ENCODE peak calls at places on chromosomes 11 and 22, in five cellular contexts. H is H54, Q is heart left ventricle, U is stomach, C is uterus. F is an unnamed sample.

GRCh38 chr11:132632641-132633124 is 899.6 kb downstream of the OPCML start:
- DNase-seq in U (no peak), C (no peak), H (peak), Q (peak), F (no peak)

GRCh38 chr11:76233936-76234703 is 27.8 kb upstream of the WNT11 start:
- DNase-seq in H (no peak), C (peak), Q (peak), U (no peak), F (peak)

GRCh38 chr11:64519541-64519940 is 71.5 kb upstream of the SLC22A12 start:
- DNase-seq in C (no peak), Q (no peak), U (no peak), H (no peak), F (no peak)

GRCh38 chr11:117193130-117194020 is 5.8 kb upstream of the TAGLN start:
- DNase-seq in H (no peak), Q (peak), C (peak), U (no peak), F (no peak)

GRCh38 chr22:38413085-38414008 is 41.7 kb downstream of the KCNJ4 start:
- DNase-seq in Q (peak), U (peak), C (peak), H (no peak), F (peak)

GRCh38 chr11:118430956-118431355 is 5.3 kb upstream of the KMT2A start:
- DNase-seq in Q (no peak), H (no peak), U (no peak), C (no peak), F (no peak)

GRCh38 chr11:4455439-4455838 is 6.3 kb downstream of the OR52K2 start:
- DNase-seq in C (no peak), Q (no peak), H (no peak), U (no peak), F (no peak)

GRCh38 chr11:48063424-48063978 is 83.1 kb downstream of the PTPRJ start:
- DNase-seq in H (peak), Q (no peak), U (no peak), C (peak), F (peak)

GRCh38 chr11:61679893-61680621 is at the start of gene DAGLA:
- DNase-seq in C (peak), Q (peak), H (peak), U (peak), F (peak)

GRCh38 chr11:561148-562003 is 606 bp downstream of the RASSF7 start:
- DNase-seq in U (peak), H (peak), C (no peak), Q (no peak), F (peak)

GRCh38 chr11:2794419-2794795 is 91.2 kb downstream of the CDKN1C start:
- DNase-seq in Q (peak), U (peak), H (no peak), C (peak), F (peak)

GRCh38 chr11:1924646-1925372 is 5.3 kb downstream of the TNNT3 start:
- DNase-seq in Q (no peak), H (no peak), U (no peak), C (no peak), F (no peak)

GRCh38 chr11:134071766-134072403 is 3.0 kb downstream of the JAM3 start:
- DNase-seq in C (no peak), H (no peak), Q (no peak), U (no peak), F (no peak)

GRCh38 chr11:101618691-101619090 is 34.9 kb upstream of the TRPC6 start:
- DNase-seq in Q (no peak), C (no peak), H (no peak), U (no peak), F (no peak)

GRCh38 chr22:30883586-30884145 is 84.9 kb downstream of the MORC2 start:
- DNase-seq in C (no peak), Q (peak), U (no peak), H (no peak), F (no peak)

GRCh38 chr11:59573216-59573615 is 42.4 kb downstream of the OSBP start:
- DNase-seq in U (no peak), C (no peak), Q (no peak), H (no peak), F (no peak)

GRCh38 chr22:46612341-46612903 is 7.8 kb upstream of the GRAMD4 start:
- DNase-seq in H (no peak), U (no peak), Q (no peak), C (no peak), F (no peak)

GRCh38 chr22:46613606-46613997 is 6.6 kb upstream of the GRAMD4 start:
- DNase-seq in Q (no peak), C (no peak), H (no peak), U (no peak), F (no peak)

GRCh38 chr22:46612904-46613605 is 7.1 kb upstream of the GRAMD4 start:
- DNase-seq in C (no peak), H (no peak), Q (peak), U (no peak), F (no peak)

GRCh38 chr22:46611189-46611588 is 9.0 kb upstream of the GRAMD4 start:
- DNase-seq in H (no peak), C (no peak), U (no peak), Q (no peak), F (no peak)

DNA sequence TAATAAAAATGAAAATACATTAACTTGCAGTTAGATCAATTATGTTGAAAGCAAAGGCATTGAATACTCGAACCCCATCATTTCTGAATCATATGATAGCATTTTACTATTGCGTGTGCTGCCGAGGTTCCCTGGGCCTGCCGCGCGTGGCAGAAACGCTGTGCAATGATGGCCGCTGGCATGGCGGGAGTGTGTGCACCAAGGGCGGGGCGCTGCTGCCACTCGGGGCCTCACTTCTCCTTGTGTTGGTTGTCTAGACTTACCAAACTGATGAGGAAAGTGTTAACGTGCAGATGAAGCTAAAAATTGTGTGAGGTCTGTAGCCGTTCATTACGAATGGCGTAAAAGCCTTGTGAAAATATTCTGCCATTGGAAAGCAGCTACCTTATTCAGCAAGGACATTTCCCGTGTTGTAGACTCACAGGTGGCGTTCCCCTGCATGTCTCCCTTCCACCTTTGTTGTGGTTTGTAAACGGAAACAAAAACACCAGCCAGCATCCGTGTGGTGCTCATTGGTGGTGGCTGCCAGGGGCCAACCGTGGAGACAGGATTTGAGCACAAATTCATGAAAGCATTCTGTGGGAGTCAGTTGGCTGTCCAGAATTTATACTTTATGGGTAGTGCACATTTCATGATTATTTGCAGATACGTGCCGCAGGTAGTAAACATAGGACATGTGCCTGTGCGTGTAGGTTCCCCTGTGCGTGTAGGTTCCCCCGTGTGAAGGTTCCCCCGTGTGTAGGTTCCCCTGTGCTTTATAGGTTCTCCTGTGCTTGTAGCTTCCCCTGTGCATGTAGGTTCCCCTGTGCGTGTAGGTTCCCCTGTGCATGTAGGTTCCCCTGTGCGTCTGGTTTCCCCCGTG is 5.9 kb upstream of the GRAMD4 start:
- DNase-seq in U (no peak), H (no peak), Q (no peak), C (no peak), F (no peak)
- TF ChIP-seq POLR2A in U (no peak), H (no peak), Q (no peak), C (no peak), F (no peak)

GRCh38 chr22:49300241-49300640 is 527.4 kb downstream of the BRD1 start:
- DNase-seq in Q (no peak), H (no peak), U (no peak), C (no peak), F (no peak)

GRCh38 chr22:49302150-49302460 is 525.6 kb downstream of the BRD1 start:
- DNase-seq in U (no peak), H (no peak), C (no peak), Q (no peak), F (no peak)

GRCh38 chr22:49299821-49300231 is 527.8 kb downstream of the BRD1 start:
- DNase-seq in U (peak), C (no peak), H (no peak), Q (no peak), F (no peak)

GRCh38 chr22:49301398-49302149 is 526.1 kb downstream of the BRD1 start:
- DNase-seq in U (peak), C (no peak), H (no peak), Q (no peak), F (no peak)

GRCh38 chr22:49300951-49301397 is 526.7 kb downstream of the BRD1 start:
- DNase-seq in Q (no peak), H (no peak), C (no peak), U (peak), F (no peak)
- TF ChIP-seq POLR2A in Q (no peak), H (no peak), C (no peak), U (no peak), F (no peak)

GRCh38 chr22:46070722-46071450 is 79.4 kb upstream of the PPARA start:
- DNase-seq in Q (peak), U (peak), C (peak), H (no peak), F (peak)
- TF ChIP-seq POLR2A in Q (no peak), U (no peak), C (peak), H (peak), F (no peak)

GRCh38 chr11:123741159-123741951 is at the start of gene ZNF202:
- DNase-seq in Q (peak), U (peak), C (peak), H (peak), F (peak)
- TF ChIP-seq POLR2A in Q (peak), U (no peak), C (peak), H (peak), F (no peak)

DNA sequence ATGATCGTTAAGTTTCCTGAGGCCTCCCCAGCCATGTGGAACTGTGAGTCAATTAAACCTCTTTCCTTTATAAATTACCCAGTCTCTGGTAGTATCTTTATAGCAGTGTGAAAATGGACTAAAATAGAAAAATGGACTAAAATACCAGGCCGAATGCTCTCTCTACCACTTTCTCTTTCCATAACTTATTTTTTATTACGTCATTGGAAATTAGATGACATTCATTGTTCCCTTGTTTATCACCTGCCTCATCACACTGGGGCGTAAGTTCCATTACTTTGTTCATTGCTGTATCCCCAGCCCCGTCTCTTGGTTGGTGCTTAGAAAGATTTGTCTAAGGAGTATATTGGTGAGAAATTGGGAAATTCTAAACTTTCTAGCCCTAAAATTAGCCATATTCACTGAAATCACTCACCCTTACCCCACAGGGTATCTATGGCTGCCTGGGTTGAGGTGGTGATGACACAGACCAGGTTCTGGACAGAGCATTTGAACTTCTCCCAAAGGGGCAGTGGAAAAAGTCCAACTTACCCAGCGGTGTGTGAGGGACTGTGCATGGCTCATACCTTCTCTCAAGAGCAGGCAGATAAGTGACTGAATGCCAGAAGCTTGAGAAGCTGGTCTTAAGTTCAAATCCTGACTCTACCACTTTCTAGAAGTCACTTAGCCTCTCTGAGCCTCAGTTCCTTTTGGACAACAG is 50.9 kb upstream of the TP53I11 start:
- DNase-seq in U (no peak), C (no peak), Q (no peak), H (no peak), F (no peak)
- TF ChIP-seq POLR2A in U (no peak), C (no peak), Q (no peak), H (no peak), F (no peak)

GRCh38 chr22:41530612-41531421 is 13.5 kb downstream of the POLR3H start:
- DNase-seq in C (no peak), Q (no peak), H (no peak), U (no peak), F (no peak)
- TF ChIP-seq POLR2A in C (no peak), Q (no peak), H (no peak), U (no peak), F (no peak)

GRCh38 chr22:23767303-23767672 is 484 bp downstream of the CHCHD10 start:
- DNase-seq in H (no peak), C (no peak), Q (no peak), U (no peak), F (no peak)

GRCh38 chr22:23769321-23769965 is 1.7 kb upstream of the CHCHD10 start:
- DNase-seq in C (no peak), H (no peak), Q (no peak), U (no peak), F (no peak)

GRCh38 chr22:23763579-23764331 is 965 bp downstream of the C22orf15 start:
- DNase-seq in C (no peak), U (no peak), Q (no peak), H (no peak), F (no peak)

GRCh38 chr22:23764931-23765881 is 2.4 kb downstream of the C22orf15 start:
- DNase-seq in U (no peak), Q (no peak), C (no peak), H (no peak), F (no peak)

GRCh38 chr22:23767673-23768548 is at the start of gene CHCHD10:
- DNase-seq in Q (peak), H (no peak), U (peak), C (peak), F (peak)
- TF ChIP-seq POLR2A in Q (peak), H (peak), U (no peak), C (peak), F (peak)

GRCh38 chr11:86761978-86762377 is 38.4 kb upstream of the PRSS23 start:
- DNase-seq in Q (no peak), U (no peak), H (no peak), C (no peak), F (no peak)

GRCh38 chr11:86758171-86758570 is 42.2 kb upstream of the PRSS23 start:
- DNase-seq in H (no peak), Q (no peak), U (no peak), C (no peak), F (no peak)

GRCh38 chr11:86765146-86765663 is 35.1 kb upstream of the PRSS23 start:
- DNase-seq in U (no peak), C (no peak), H (no peak), Q (no peak), F (no peak)

GRCh38 chr11:86755196-86755595 is 45.1 kb upstream of the PRSS23 start:
- DNase-seq in U (no peak), C (no peak), Q (no peak), H (no peak), F (no peak)

GRCh38 chr11:86760577-86760976 is 39.8 kb upstream of the PRSS23 start:
- DNase-seq in U (no peak), H (no peak), C (no peak), Q (no peak), F (no peak)
- TF ChIP-seq POLR2A in U (no peak), H (no peak), C (no peak), Q (no peak), F (no peak)

GRCh38 chr11:9574806-9575530 is 1.5 kb downstream of the WEE1 start:
- DNase-seq in H (peak), U (peak), Q (peak), C (peak), F (peak)

GRCh38 chr11:9574556-9574805 is 1.0 kb downstream of the WEE1 start:
- DNase-seq in U (peak), Q (peak), C (peak), H (no peak), F (peak)

GRCh38 chr11:9571766-9572120 is 1.7 kb upstream of the WEE1 start:
- DNase-seq in Q (no peak), C (no peak), H (no peak), U (no peak), F (no peak)

GRCh38 chr11:9573775-9574555 is 495 bp downstream of the WEE1 start:
- DNase-seq in C (no peak), Q (peak), H (no peak), U (peak), F (peak)

GRCh38 chr11:9573054-9573774 is at the start of gene WEE1:
- DNase-seq in H (peak), Q (peak), C (peak), U (peak), F (peak)
- TF ChIP-seq POLR2A in H (peak), Q (peak), C (peak), U (no peak), F (peak)

F was measured in thyroid gland.